ENCODE peak calls at places on chromosomes 6 and 20, in eight cellular contexts. C is NCI-H1417; T is lung; K is cardiac fibroblast; G is stomach; N is T-helper 2 cell; D is stimulated activated CD4-positive, alpha-beta T cell treated with anti-CD3 and anti-CD28 coated beads, Interleukin-15, amount 100 ng/mL, for 1 hour; E is stromal cell of bone marrow. F is an unnamed sample.

GRCh38 chr20:23601715-23602114 is 4.0 kb downstream of the CST9 start:
- DNase-seq in N (no peak), K (no peak), G (no peak), T (no peak), C (no peak), E (no peak), D (no peak), F (no peak)

GRCh38 chr6:34108159-34108558 is 37.7 kb downstream of the GRM4 start:
- DNase-seq in N (no peak), G (no peak), K (no peak), D (no peak), T (no peak), C (peak), E (no peak), F (no peak)

GRCh38 chr20:44613575-44613974 is 31.2 kb downstream of the PKIG start:
- DNase-seq in E (no peak), C (no peak), G (no peak), N (no peak), T (no peak), K (no peak), D (no peak), F (no peak)

GRCh38 chr20:62219992-62220665 is at the start of gene HRH3:
- DNase-seq in K (peak), D (no peak), G (peak), E (no peak), C (peak), T (no peak), N (no peak), F (peak)

GRCh38 chr6:27145731-27146455 is 101.6 kb upstream of the PRSS16 start:
- DNase-seq in G (peak), E (peak), C (peak), T (peak), D (peak), K (peak), N (peak), F (peak)

GRCh38 chr6:109455161-109455501 is 441 bp downstream of the MICAL1 start:
- DNase-seq in D (no peak), T (no peak), G (no peak), C (peak), E (no peak), K (no peak), N (peak), F (peak)

GRCh38 chr6:75934643-75935472 is 137.6 kb downstream of the IMPG1 start:
- DNase-seq in C (peak), K (peak), E (peak), D (no peak), N (no peak), T (peak), G (no peak), F (peak)

GRCh38 chr20:33812673-33813462 is 1.7 kb downstream of the CHMP4B start:
- DNase-seq in D (no peak), E (no peak), C (peak), N (no peak), T (no peak), K (peak), G (no peak), F (peak)

GRCh38 chr20:50229156-50229605 is 38.6 kb downstream of the CEBPB start:
- DNase-seq in E (no peak), K (no peak), N (no peak), T (no peak), G (peak), C (no peak), D (no peak), F (no peak)

GRCh38 chr6:150924808-150925654 is 59.5 kb downstream of the MTHFD1L start:
- DNase-seq in D (no peak), N (no peak), G (no peak), T (no peak), E (peak), K (peak), C (no peak), F (no peak)

GRCh38 chr20:58361549-58361948 is 27.5 kb upstream of the VAPB start:
- DNase-seq in T (no peak), N (no peak), D (no peak), E (peak), G (no peak), K (peak), C (no peak), F (no peak)

GRCh38 chr20:61629361-61630239 is 377.5 kb downstream of the CDH4 start:
- DNase-seq in C (no peak), N (no peak), D (no peak), G (no peak), E (no peak), T (no peak), K (no peak), F (no peak)

GRCh38 chr20:56431451-56431850 is 19.4 kb downstream of the CASS4 start:
- DNase-seq in D (no peak), E (no peak), G (no peak), C (no peak), T (no peak), N (no peak), K (no peak), F (no peak)

GRCh38 chr6:15266423-15266996 is 20.6 kb downstream of the JARID2 start:
- DNase-seq in D (no peak), N (no peak), E (no peak), G (no peak), T (no peak), K (peak), C (no peak), F (peak)

GRCh38 chr20:760751-761417 is 7.4 kb downstream of the SLC52A3 start:
- DNase-seq in C (no peak), G (no peak), E (no peak), T (no peak), K (peak), D (no peak), N (no peak), F (no peak)

GRCh38 chr6:153511896-153512496 is 380.9 kb upstream of the RGS17 start:
- DNase-seq in K (peak), E (peak), C (peak), G (no peak), N (no peak), D (no peak), T (no peak), F (peak)

GRCh38 chr20:63495771-63496403 is 3.0 kb downstream of the EEF1A2 start:
- DNase-seq in E (peak), K (peak), D (peak), G (peak), T (peak), C (peak), N (peak), F (peak)

GRCh38 chr6:36029464-36029863 is 1.9 kb downstream of the MAPK14 start:
- DNase-seq in D (no peak), E (peak), K (peak), G (no peak), T (no peak), C (no peak), N (no peak), F (peak)

GRCh38 chr6:125948455-125948854 is 8.1 kb upstream of the HINT3 start:
- DNase-seq in D (no peak), N (no peak), C (no peak), G (no peak), T (no peak), K (no peak), E (no peak), F (no peak)

GRCh38 chr6:105784179-105784578 is 302.0 kb upstream of the PRDM1 start:
- DNase-seq in E (no peak), G (no peak), K (no peak), T (no peak), N (no peak), D (no peak), C (no peak), F (no peak)

GRCh38 chr6:4853782-4854511 is 77.7 kb downstream of the CDYL start:
- DNase-seq in K (no peak), E (no peak), D (no peak), G (no peak), T (no peak), C (peak), N (no peak), F (no peak)

GRCh38 chr6:46967950-46968349 is 46.2 kb upstream of the ADGRF5 start:
- DNase-seq in D (no peak), N (no peak), K (no peak), G (no peak), E (no peak), T (no peak), C (no peak), F (no peak)

GRCh38 chr20:51767867-51768758 is at the start of gene ATP9A:
- DNase-seq in T (peak), N (no peak), K (peak), E (no peak), D (no peak), C (peak), G (peak), F (no peak)

GRCh38 chr20:5908981-5909380 is 41.4 kb downstream of the TRMT6 start:
- DNase-seq in K (no peak), T (no peak), D (no peak), C (no peak), G (no peak), N (no peak), E (no peak), F (no peak)

GRCh38 chr20:63017826-63018411 is 11.2 kb upstream of the BHLHE23 start:
- DNase-seq in C (no peak), T (no peak), N (no peak), D (no peak), E (no peak), K (no peak), G (no peak), F (no peak)

GRCh38 chr6:34940030-34940434 is 51.0 kb downstream of the ANKS1A start:
- DNase-seq in D (no peak), K (peak), C (no peak), G (no peak), T (no peak), N (no peak), E (no peak), F (no peak)

GRCh38 chr20:37986873-37987601 is 46.2 kb downstream of the TTI1 start:
- DNase-seq in N (no peak), C (no peak), T (peak), E (no peak), G (peak), D (no peak), K (peak), F (no peak)

GRCh38 chr20:24360531-24360930 is 108.9 kb upstream of the SYNDIG1 start:
- DNase-seq in K (no peak), G (no peak), C (no peak), N (no peak), T (no peak), E (no peak), D (no peak), F (no peak)

GRCh38 chr6:2157441-2158127 is 87.8 kb downstream of the GMDS start:
- DNase-seq in G (no peak), E (peak), K (peak), C (no peak), T (no peak), N (no peak), D (no peak), F (no peak)

GRCh38 chr20:57883761-57884160 is 173.9 kb upstream of the PMEPA1 start:
- DNase-seq in N (no peak), C (no peak), T (no peak), D (no peak), E (no peak), G (no peak), K (no peak), F (no peak)

GRCh38 chr6:107800564-107801164 is 23.4 kb downstream of the SCML4 start:
- DNase-seq in G (no peak), N (no peak), T (no peak), K (peak), E (no peak), C (no peak), D (no peak), F (peak)

GRCh38 chr6:34090495-34090894 is 55.4 kb downstream of the GRM4 start:
- DNase-seq in E (no peak), G (no peak), T (no peak), C (no peak), K (no peak), N (no peak), D (no peak), F (no peak)